ENCODE peak calls at places on chromosomes 1 and 21, in eight cellular contexts. E, P, T, F, I, Q, D and U are unnamed samples.

GRCh38 chr1:156126701-156127534 is 12.4 kb downstream of the LMNA start:
- DNase-seq in D (peak), I (peak), E (peak), T (peak), F (no peak), P (peak), Q (no peak), U (no peak)

GRCh38 chr1:91059157-91059556 is 37.3 kb upstream of the ZNF644 start:
- DNase-seq in P (no peak), F (no peak), I (no peak), Q (no peak), D (no peak), T (no peak), E (no peak), U (no peak)

GRCh38 chr1:79716481-79716880 is 710.0 kb upstream of the ADGRL4 start:
- DNase-seq in F (no peak), D (no peak), Q (peak), E (no peak), P (peak), T (no peak), I (no peak), U (no peak)

GRCh38 chr1:78577257-78578100 is 42.8 kb upstream of the IFI44L start:
- DNase-seq in Q (no peak), T (no peak), P (peak), I (no peak), D (no peak), F (no peak), E (no peak), U (no peak)

GRCh38 chr1:192592981-192593683 is 17.6 kb downstream of the RGS1 start:
- DNase-seq in F (no peak), E (no peak), T (no peak), D (no peak), I (no peak), P (peak), Q (no peak), U (no peak)

GRCh38 chr1:214444159-214444939 is 107.1 kb downstream of the PTPN14 start:
- DNase-seq in T (no peak), F (no peak), E (no peak), D (no peak), I (no peak), Q (no peak), P (no peak), U (peak)

GRCh38 chr1:27447883-27448282 is 42.1 kb downstream of the WASF2 start:
- DNase-seq in I (no peak), F (no peak), E (no peak), P (no peak), D (no peak), T (no peak), Q (no peak), U (no peak)

GRCh38 chr21:26127918-26128317 is 42.7 kb downstream of the APP start:
- DNase-seq in I (peak), Q (no peak), P (peak), T (no peak), F (no peak), E (no peak), D (no peak), U (peak)

GRCh38 chr1:183989078-183989577 is 48.4 kb downstream of the COLGALT2 start:
- DNase-seq in P (peak), D (no peak), I (peak), T (no peak), F (no peak), E (peak), Q (no peak), U (no peak)

GRCh38 chr1:160520582-160520981 is 2.5 kb downstream of the SLAMF6 start:
- DNase-seq in D (no peak), I (no peak), P (no peak), T (no peak), Q (no peak), F (no peak), E (no peak), U (peak)

GRCh38 chr1:39378377-39378776 is 113.1 kb upstream of the BMP8A start:
- DNase-seq in Q (no peak), T (no peak), F (peak), I (no peak), E (no peak), D (no peak), P (no peak), U (no peak)

GRCh38 chr21:38350681-38351080 is 93.9 kb downstream of the KCNJ15 start:
- DNase-seq in E (no peak), I (no peak), D (no peak), Q (no peak), P (no peak), F (no peak), T (no peak), U (no peak)

GRCh38 chr1:203672354-203672753 is 45.7 kb downstream of the ATP2B4 start:
- DNase-seq in T (no peak), F (no peak), I (peak), Q (no peak), P (peak), D (no peak), E (no peak), U (no peak)

GRCh38 chr1:119116725-119117124 is 23.7 kb downstream of the WARS2 start:
- DNase-seq in I (no peak), T (no peak), E (no peak), P (peak), Q (no peak), F (no peak), D (no peak), U (no peak)

GRCh38 chr21:34968414-34969333 is 80.4 kb downstream of the RUNX1 start:
- DNase-seq in I (no peak), P (no peak), Q (no peak), F (no peak), T (no peak), E (peak), D (no peak), U (no peak)

GRCh38 chr1:46301406-46302090 is 1.9 kb downstream of the LRRC41 start:
- DNase-seq in E (peak), D (no peak), I (peak), Q (peak), P (peak), T (no peak), F (no peak), U (no peak)

GRCh38 chr1:61226791-61227567 is 144.6 kb downstream of the NFIA start:
- DNase-seq in F (no peak), T (no peak), D (no peak), I (no peak), P (no peak), Q (no peak), E (no peak), U (no peak)

GRCh38 chr1:158999301-159000069 is 10.2 kb upstream of the IFI16 start:
- DNase-seq in E (no peak), F (peak), I (peak), Q (peak), P (peak), T (no peak), D (no peak), U (peak)

GRCh38 chr1:47423872-47424271 is 7.8 kb downstream of the FOXE3 start:
- DNase-seq in D (no peak), Q (no peak), I (no peak), P (no peak), E (no peak), T (no peak), F (no peak), U (no peak)

GRCh38 chr1:35428360-35428759 is 128.8 kb downstream of the KIAA0319L start:
- DNase-seq in F (no peak), D (no peak), P (no peak), E (no peak), T (no peak), Q (no peak), I (no peak), U (no peak)

GRCh38 chr1:2273401-2274090 is 45.4 kb downstream of the SKI start:
- DNase-seq in D (no peak), F (no peak), T (no peak), P (no peak), E (no peak), I (no peak), Q (no peak), U (no peak)